ENCODE peak calls at places on chromosomes 12 and 14, in six cellular contexts. E is testis, I is K562, W is keratinocyte, A is GM23338, M is heart right ventricle. L is an unnamed sample.

GRCh38 chr12:8033153-8034044 is 883 bp downstream of the FOXJ2 start:
- DNase-seq in E (peak; percentile 91), I (peak; percentile 88), W (no peak), A (peak; percentile 81), M (peak; percentile 46), L (no peak)

GRCh38 chr14:83257466-83258439 is 1724.1 kb upstream of the SEL1L start:
- DNase-seq in E (no peak), I (no peak), W (no peak), A (no peak), M (no peak), L (no peak)

GRCh38 chr12:20350495-20350894 is 17.8 kb upstream of the PDE3A start:
- DNase-seq in E (no peak), I (no peak), W (no peak), A (no peak), M (no peak), L (no peak)

GRCh38 chr12:19129121-19129485 is 430 bp upstream of the PLEKHA5 start:
- DNase-seq in E (no peak), I (no peak), W (no peak), A (no peak), M (no peak), L (no peak)

GRCh38 chr12:31037921-31038320 is 35.7 kb upstream of the DDX11 start:
- DNase-seq in E (no peak), I (no peak), W (no peak), A (no peak), M (no peak), L (no peak)

GRCh38 chr12:108700833-108701450 is 30.4 kb downstream of the CORO1C start:
- DNase-seq in E (no peak), I (no peak), W (no peak), A (no peak), M (no peak), L (no peak)

GRCh38 chr14:32814721-32815120 is 124.0 kb upstream of the NPAS3 start:
- DNase-seq in E (no peak), I (no peak), W (no peak), A (no peak), M (no peak), L (no peak)

GRCh38 chr14:71539660-71540285 is 392.5 kb upstream of the RGS6 start:
- DNase-seq in E (peak; percentile 40), I (no peak), W (no peak), A (no peak), M (no peak), L (no peak)

GRCh38 chr12:103855896-103856657 is 15.0 kb upstream of the NT5DC3 start:
- DNase-seq in E (no peak), I (no peak), W (no peak), A (no peak), M (no peak), L (no peak)

GRCh38 chr12:111066744-111067437 is 146.5 kb upstream of the MYL2 start:
- DNase-seq in E (peak; percentile 41), I (peak; percentile 71), W (no peak), A (peak; percentile 34), M (no peak), L (no peak)

GRCh38 chr14:51652168-51653095 is 722 bp downstream of the FRMD6 start:
- DNase-seq in E (peak; percentile 71), I (peak; percentile 17), W (no peak), A (peak; percentile 71), M (peak; percentile 36), L (no peak)
- TF ChIP-seq CTCF in E (no peak), I (no peak), W (no peak), A (no peak), M (peak; percentile 14), L (peak; percentile 8)

DNA sequence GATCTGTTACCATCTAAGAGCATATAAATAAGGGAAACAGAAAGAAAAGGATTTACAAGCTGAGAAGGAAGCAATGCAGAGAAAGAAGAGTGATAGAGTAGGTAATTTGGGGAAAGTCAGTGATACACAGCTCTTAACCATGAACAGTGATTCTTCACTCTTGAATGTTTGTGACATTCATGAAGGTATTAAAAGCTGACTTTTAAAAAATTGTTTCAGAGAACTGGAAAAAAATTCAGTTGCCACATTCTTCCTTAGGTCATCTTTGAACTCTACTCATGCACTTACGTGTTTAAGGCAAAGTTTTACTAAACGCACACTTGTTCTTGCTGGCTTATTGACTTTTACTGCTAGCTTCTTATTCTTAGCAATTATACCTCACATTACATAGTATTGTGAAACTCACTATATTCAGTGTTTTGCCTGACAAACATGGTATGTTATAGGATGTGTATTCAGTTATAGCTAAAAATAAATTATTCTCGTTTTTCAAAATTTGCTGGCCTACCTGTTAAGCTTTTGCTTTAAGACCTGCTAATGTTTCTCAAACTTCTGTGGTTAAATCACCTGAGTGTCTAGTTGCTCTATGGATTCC is 10.9 kb downstream of the HIF1A start:
- DNase-seq in E (no peak), I (no peak), W (no peak), A (no peak), M (no peak), L (no peak)
- H3K4me1 ChIP-seq in E (no peaks in the 10 kb centered on the region), I (no peaks in the 10 kb centered on the region), W (no peaks in the 10 kb centered on the region), A (peaks cover 41% of the 10 kb centered on the region), M (peaks cover 3% of the 10 kb centered on the region), L (peaks cover 63% of the 10 kb centered on the region)

GRCh38 chr12:11269607-11270006 is at the start of gene PRB3:
- DNase-seq in E (no peak), I (no peak), W (no peak), A (no peak), M (no peak), L (no peak)

DNA sequence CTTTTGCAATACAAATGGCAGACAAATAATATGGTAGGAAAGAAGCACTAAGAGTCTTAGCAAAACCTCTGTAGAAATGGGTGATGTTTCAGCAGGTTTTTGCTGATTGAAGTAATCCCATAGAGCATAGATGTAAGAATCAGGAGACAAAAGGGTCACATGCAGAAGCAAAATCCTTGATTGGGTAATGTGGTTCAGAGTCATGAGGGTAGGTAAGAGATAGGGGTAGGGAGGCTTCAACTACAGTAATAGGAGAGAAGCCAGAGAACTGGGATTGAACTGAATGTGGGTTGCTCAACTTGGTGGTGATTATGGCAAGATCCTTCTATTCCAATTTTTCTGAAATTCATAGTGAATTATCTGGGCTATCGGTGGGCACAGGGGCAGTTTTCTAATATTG is 5.0 kb downstream of the PRB3 start:
- DNase-seq in E (no peak), I (no peak), W (no peak), A (no peak), M (no peak), L (no peak)
- TF ChIP-seq CTCF in E (no peak), I (no peak), W (no peak), A (no peak), M (no peak), L (no peak)

DNA sequence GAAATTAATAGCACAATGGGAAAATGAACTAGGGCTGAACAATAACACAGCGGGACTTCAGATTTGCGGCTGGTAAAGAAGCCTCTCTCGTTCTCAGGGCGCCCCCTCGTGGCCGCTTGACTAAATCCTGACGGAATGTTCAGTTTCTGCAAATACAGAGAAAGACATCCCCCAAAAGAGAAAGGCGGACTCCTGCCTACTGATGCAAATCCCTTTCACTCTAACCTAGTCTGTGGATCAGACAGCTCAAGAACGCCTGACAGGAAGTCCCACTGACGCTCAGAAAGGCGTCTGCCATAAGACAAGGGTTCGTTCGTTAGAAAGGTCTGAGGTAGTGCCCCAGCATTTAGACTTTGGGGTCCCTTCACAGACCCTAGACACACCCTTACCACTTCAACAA is 2.5 kb downstream of the NUAK1 start:
- DNase-seq in E (peak; percentile 94), I (peak; percentile 67), W (no peak), A (peak; percentile 97), M (peak; percentile 91), L (no peak)
- H3K4me1 ChIP-seq in E (no peaks in the 10 kb centered on the region), I (no peaks in the 10 kb centered on the region), W (peaks cover 60% of the 10 kb centered on the region), A (peaks cover 67% of the 10 kb centered on the region), M (peaks cover 43% of the 10 kb centered on the region), L (peaks cover 61% of the 10 kb centered on the region)

GRCh38 chr14:60164717-60165546 is at the start of gene DHRS7:
- DNase-seq in E (peak; percentile 85), I (peak; percentile 63), W (no peak), A (peak; percentile 77), M (peak; percentile 90), L (no peak)
- TF ChIP-seq CTCF in E (peak; percentile 48), I (peak; percentile 75), W (peak; percentile 40), A (peak; percentile 47), M (peak; percentile 45), L (peak; percentile 53)

GRCh38 chr12:95259368-95259767 is 41.8 kb downstream of the VEZT start:
- DNase-seq in E (no peak), I (no peak), W (no peak), A (no peak), M (no peak), L (no peak)

GRCh38 chr12:95265765-95266164 is 48.2 kb downstream of the VEZT start:
- DNase-seq in E (no peak), I (no peak), W (no peak), A (peak; percentile 27), M (no peak), L (no peak)

GRCh38 chr12:95261109-95261508 is 43.5 kb downstream of the VEZT start:
- DNase-seq in E (no peak), I (no peak), W (no peak), A (no peak), M (no peak), L (no peak)

GRCh38 chr12:95266250-95266649 is 48.6 kb downstream of the VEZT start:
- DNase-seq in E (no peak), I (no peak), W (no peak), A (no peak), M (no peak), L (no peak)

GRCh38 chr12:95262808-95263207 is 45.2 kb downstream of the VEZT start:
- DNase-seq in E (no peak), I (no peak), W (no peak), A (no peak), M (no peak), L (no peak)
- H3K4me1 ChIP-seq in E (peaks cover 4% of the 10 kb centered on the region), I (no peaks in the 10 kb centered on the region), W (peaks cover 19% of the 10 kb centered on the region), A (no peaks in the 10 kb centered on the region), M (peaks cover 22% of the 10 kb centered on the region), L (no peaks in the 10 kb centered on the region)

GRCh38 chr12:54358620-54358944 is 5.7 kb downstream of the GPR84 start:
- DNase-seq in E (no peak), I (no peak), W (no peak), A (no peak), M (no peak), L (no peak)

GRCh38 chr12:54359762-54360351 is 4.4 kb downstream of the GPR84 start:
- DNase-seq in E (no peak), I (no peak), W (no peak), A (no peak), M (no peak), L (no peak)

GRCh38 chr12:54360717-54361456 is 3.4 kb downstream of the GPR84 start:
- DNase-seq in E (peak; percentile 92), I (peak; percentile 54), W (no peak), A (peak; percentile 97), M (peak; percentile 73), L (no peak)

GRCh38 chr12:54357802-54358619 is 6.3 kb downstream of the GPR84 start:
- DNase-seq in E (no peak), I (peak; percentile 75), W (no peak), A (no peak), M (no peak), L (no peak)

GRCh38 chr12:54358945-54359761 is 5.1 kb downstream of the GPR84 start:
- DNase-seq in E (peak; percentile 98), I (peak; percentile 99), W (peak; percentile 98), A (peak; percentile 99), M (peak; percentile 90), L (no peak)
- TF ChIP-seq CTCF in E (no peak), I (peak; percentile 2), W (no peak), A (no peak), M (no peak), L (no peak)

L was measured in vagina.